ENCODE peak calls at places on chromosome 11, in four cellular contexts. V, E, R and G are unnamed samples.

GRCh38 chr11:88344869-88345268 is 7.3 kb upstream of the CTSC start:
- DNase-seq in E (no peak), V (no peak), R (no peak), G (no peak)

GRCh38 chr11:3108183-3108721 is 51.0 kb upstream of the CARS1 start:
- DNase-seq in E (no peak), V (no peak), R (no peak), G (no peak)

GRCh38 chr11:70505761-70506657 is 107.7 kb downstream of the CTTN start:
- DNase-seq in R (no peak), V (no peak), E (peak), G (no peak)

GRCh38 chr11:102435688-102436087 is 16.9 kb downstream of the TMEM123 start:
- DNase-seq in R (no peak), V (no peak), E (no peak), G (no peak)

GRCh38 chr11:9172394-9172793 is 81.0 kb upstream of the SCUBE2 start:
- DNase-seq in E (peak), R (no peak), V (no peak), G (peak)

GRCh38 chr11:83257638-83258229 is 28.4 kb downstream of the CCDC90B start:
- DNase-seq in E (peak), R (no peak), V (peak), G (no peak)

GRCh38 chr11:130371004-130371590 is 56.4 kb upstream of the ZBTB44 start:
- DNase-seq in V (no peak), R (no peak), E (no peak), G (no peak)

GRCh38 chr11:84594602-84595001 is 1032.5 kb downstream of the DLG2 start:
- DNase-seq in V (no peak), R (no peak), E (no peak), G (no peak)

GRCh38 chr11:13578514-13579140 is 82.8 kb upstream of the PTH start:
- DNase-seq in V (no peak), E (no peak), R (no peak), G (no peak)

GRCh38 chr11:6733326-6734030 is 38.3 kb downstream of the OR2AG2 start:
- DNase-seq in R (no peak), E (no peak), V (no peak), G (no peak)

GRCh38 chr11:105265859-105266258 is 126.3 kb upstream of the CARD18 start:
- DNase-seq in R (no peak), E (peak), V (peak), G (no peak)

GRCh38 chr11:3195251-3196160 is 23.1 kb downstream of the MRGPRG start:
- DNase-seq in R (no peak), V (peak), E (peak), G (no peak)

GRCh38 chr11:83033367-83033766 is 38.3 kb downstream of the RAB30 start:
- DNase-seq in R (no peak), E (no peak), V (no peak), G (no peak)

GRCh38 chr11:88363566-88364169 is 26.1 kb upstream of the CTSC start:
- DNase-seq in V (peak), E (peak), R (no peak), G (no peak)

GRCh38 chr11:19102521-19102900 is 14.5 kb upstream of the ZDHHC13 start:
- DNase-seq in V (no peak), R (no peak), E (no peak), G (no peak)

GRCh38 chr11:62676698-62677097 is 2.2 kb downstream of the UBXN1 start:
- DNase-seq in E (peak), V (no peak), R (no peak), G (no peak)

GRCh38 chr11:131672191-131672590 is 301.8 kb downstream of the NTM start:
- DNase-seq in E (no peak), R (no peak), V (no peak), G (no peak)

GRCh38 chr11:31555938-31556337 is 46.4 kb downstream of the ELP4 start:
- DNase-seq in R (no peak), E (no peak), V (no peak), G (no peak)

GRCh38 chr11:111422494-111423249 is 43.6 kb upstream of the POU2AF1 start:
- DNase-seq in V (peak), E (peak), R (peak), G (no peak)

GRCh38 chr11:111909378-111909777 is 2.2 kb downstream of the CRYAB start:
- DNase-seq in V (no peak), E (no peak), R (no peak), G (no peak)

GRCh38 chr11:45933846-45934579 is 11.6 kb downstream of the LARGE2 start:
- DNase-seq in V (no peak), R (no peak), E (no peak), G (no peak)

GRCh38 chr11:108887436-108888238 is 222.8 kb downstream of the DDX10 start:
- DNase-seq in R (no peak), V (no peak), E (no peak), G (no peak)

GRCh38 chr11:94834931-94835330 is 66.8 kb downstream of the AMOTL1 start:
- DNase-seq in V (peak), R (no peak), E (no peak), G (no peak)

GRCh38 chr11:95231881-95232605 is 1.0 kb upstream of the SESN3 start:
- DNase-seq in R (no peak), E (peak), V (peak), G (no peak)

GRCh38 chr11:4960877-4961276 is 5.4 kb upstream of the OR51A2 start:
- DNase-seq in E (peak), V (no peak), R (no peak), G (no peak)

GRCh38 chr11:120512727-120513435 is 1.3 kb downstream of the GRIK4 start:
- DNase-seq in E (no peak), V (no peak), R (no peak), G (no peak)

GRCh38 chr11:47917643-47918369 is 62.6 kb upstream of the PTPRJ start:
- DNase-seq in R (no peak), V (peak), E (peak), G (no peak)

GRCh38 chr11:69524991-69525411 is 43.5 kb downstream of the LINC01488 start:
- DNase-seq in E (no peak), R (no peak), V (no peak), G (no peak)

GRCh38 chr11:22775248-22775647 is 54.4 kb downstream of the SVIP start:
- DNase-seq in V (no peak), R (no peak), E (no peak), G (no peak)

GRCh38 chr11:117824571-117825537 is at the start of gene FXYD2:
- DNase-seq in R (no peak), V (peak), E (no peak), G (no peak)

GRCh38 chr11:77789731-77790476 is 30.6 kb downstream of the RSF1 start:
- DNase-seq in E (no peak), R (no peak), V (no peak), G (no peak)

GRCh38 chr11:12235549-12235944 is 125.2 kb downstream of the MICAL2 start:
- DNase-seq in V (peak), R (no peak), E (no peak), G (no peak)

GRCh38 chr11:119594639-119595249 is 134.3 kb downstream of the NECTIN1 start:
- DNase-seq in V (peak), E (peak), R (no peak), G (no peak)

GRCh38 chr11:115377882-115378296 is 126.3 kb downstream of the CADM1 start:
- DNase-seq in E (no peak), V (peak), R (no peak), G (no peak)

GRCh38 chr11:78234006-78234405 is 45.3 kb downstream of the USP35 start:
- DNase-seq in R (no peak), V (no peak), E (no peak), G (no peak)

GRCh38 chr11:65588199-65589054 is 7.2 kb downstream of the KCNK7 start:
- DNase-seq in E (peak), R (no peak), V (peak), G (no peak)

GRCh38 chr11:29343465-29344333 is 673.1 kb downstream of the KCNA4 start:
- DNase-seq in R (no peak), E (peak), V (peak), G (no peak)

GRCh38 chr11:118229274-118229847 is 4.5 kb upstream of the JAML start:
- DNase-seq in V (no peak), R (no peak), E (peak), G (no peak)

GRCh38 chr11:118265954-118266353 is 1.9 kb upstream of the MPZL2 start:
- DNase-seq in R (no peak), V (no peak), E (no peak), G (no peak)

GRCh38 chr11:85941380-85941973 is 86.3 kb downstream of the CCDC83 start:
- DNase-seq in E (peak), V (peak), R (peak), G (no peak)

GRCh38 chr11:75333807-75334140 is 17.7 kb downstream of the ARRB1 start:
- DNase-seq in V (no peak), E (no peak), R (no peak), G (no peak)

GRCh38 chr11:75330279-75330678 is 21.2 kb downstream of the ARRB1 start:
- DNase-seq in E (no peak), V (peak), R (no peak), G (no peak)

GRCh38 chr11:75334402-75334891 is 17.0 kb downstream of the ARRB1 start:
- DNase-seq in E (no peak), R (no peak), V (no peak), G (no peak)

GRCh38 chr11:75334976-75335375 is 16.5 kb downstream of the ARRB1 start:
- DNase-seq in R (no peak), E (no peak), V (no peak), G (no peak)

DNA sequence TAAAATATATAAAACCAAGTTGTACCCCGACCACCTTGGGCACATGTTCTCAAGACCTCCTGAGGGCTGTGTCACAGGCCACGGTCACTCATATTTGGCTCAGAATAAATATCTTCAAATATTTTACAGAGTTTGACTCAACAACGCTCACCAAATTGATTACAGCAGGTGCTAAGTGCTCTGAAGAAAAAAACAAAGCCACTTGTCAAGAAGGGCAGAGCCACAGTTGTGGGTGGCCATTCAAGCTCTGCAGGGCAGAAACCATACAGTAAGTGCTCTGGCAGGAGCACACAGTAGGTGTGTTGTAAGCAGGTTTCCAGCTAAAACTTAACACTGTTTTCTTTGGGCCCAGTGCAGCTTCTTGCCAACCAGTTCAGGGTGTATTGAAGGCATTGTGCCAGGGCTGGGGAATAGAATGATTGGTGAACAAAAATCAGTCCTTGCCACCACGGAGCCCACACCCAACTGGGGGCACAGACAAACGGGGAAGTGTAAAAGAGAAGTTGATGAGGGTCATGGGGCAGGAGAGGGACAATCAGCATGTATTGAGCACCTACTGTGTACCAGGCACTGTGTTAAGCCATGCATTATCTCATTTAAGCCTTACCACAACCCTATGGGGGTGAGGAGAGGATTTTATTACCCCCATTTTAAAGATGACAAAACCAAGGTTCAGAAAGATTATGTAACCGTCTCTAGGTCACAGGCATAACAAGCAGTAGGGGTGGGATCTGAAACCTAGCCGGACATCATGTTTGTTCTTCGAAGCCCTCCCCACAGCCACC is 18.2 kb downstream of the ARRB1 start:
- DNase-seq in V (no peak), R (no peak), E (no peak), G (no peak)
- H3K27ac ChIP-seq in V (no peak), R (no peak), E (no peak), G (no peak)

DNA sequence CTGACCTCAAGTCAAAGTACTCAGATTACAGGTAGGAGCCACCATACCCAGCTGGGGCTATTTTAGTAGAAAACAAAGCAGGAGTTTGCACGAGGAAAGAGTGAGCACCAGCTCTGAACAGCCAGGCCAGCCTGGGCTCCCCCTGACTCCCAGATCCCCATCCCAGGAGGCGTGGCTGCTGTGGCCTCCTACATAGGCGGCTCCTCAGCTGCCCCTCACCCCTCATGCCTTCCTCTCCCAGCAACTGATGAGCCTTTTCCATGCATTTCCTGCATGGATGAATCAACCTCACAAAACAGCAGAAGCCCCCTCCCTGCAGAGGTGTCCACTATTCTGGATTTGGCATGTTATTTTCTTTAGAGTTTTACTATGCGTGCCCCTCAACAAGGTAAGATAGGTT is 10.5 kb upstream of the FLRT1 start:
- DNase-seq in R (no peak), E (no peak), V (no peak), G (no peak)
- H3K9ac ChIP-seq in R (no peak), E (no peak), V (no peak), G (no peak)

DNA sequence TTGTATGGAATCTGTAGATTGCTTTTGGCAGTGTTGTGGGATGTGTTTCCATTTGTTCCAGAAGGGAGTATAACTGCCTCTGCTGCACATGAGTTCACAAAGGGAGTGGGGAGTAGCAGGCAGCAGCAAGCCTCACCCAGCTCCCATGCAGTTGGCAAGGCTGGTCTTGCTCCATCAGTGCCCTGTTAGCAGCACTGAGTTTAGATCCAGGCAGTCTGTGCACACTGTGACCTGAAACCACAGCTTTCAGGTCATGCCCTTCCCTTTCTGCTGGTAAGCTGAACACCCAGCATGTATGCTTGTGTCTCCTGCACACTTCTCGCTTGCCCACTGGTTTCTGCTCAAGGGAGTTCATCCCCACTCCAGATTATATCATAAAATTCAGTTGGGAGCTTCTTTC is 3.7 kb upstream of the NUCB2 start:
- DNase-seq in V (no peak), R (no peak), E (no peak), G (no peak)
- H3K27ac ChIP-seq in V (no peak), R (no peak), E (no peak), G (no peak)

DNA sequence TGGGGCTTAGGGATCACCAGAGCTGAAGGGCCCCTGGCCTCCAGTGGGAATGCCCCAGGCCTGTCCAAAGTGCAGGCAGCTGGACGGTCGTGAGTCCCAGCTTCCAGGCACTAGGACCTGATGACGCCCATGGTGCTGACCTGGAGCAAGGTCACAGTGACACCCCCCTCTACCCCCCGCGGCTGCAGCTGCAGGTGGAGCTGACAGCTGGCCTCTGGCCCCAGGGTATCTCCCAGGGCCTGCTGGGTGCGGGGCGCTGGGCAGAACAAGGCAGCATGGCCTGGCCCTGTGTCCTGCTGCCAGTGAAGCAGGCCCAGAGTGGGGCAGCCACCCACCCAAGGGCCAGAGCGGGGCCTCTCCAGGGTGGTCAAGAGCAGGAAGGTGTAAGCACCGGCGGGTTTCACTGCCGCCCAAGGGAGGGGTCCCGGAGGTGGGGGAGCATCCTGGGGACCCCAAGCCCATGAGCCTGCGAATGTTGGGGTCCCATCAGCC is 553 bp upstream of the TCIRG1 start:
- DNase-seq in E (no peak), V (no peak), R (no peak), G (no peak)
- H3K9ac ChIP-seq in E (peak), V (peak), R (peak), G (no peak)

GRCh38 chr11:57235761-57236703 is 1.0 kb downstream of the APLNR start:
- DNase-seq in V (no peak), R (no peak), E (no peak), G (no peak)
- H3K27ac ChIP-seq in V (no peak), R (no peak), E (no peak), G (no peak)

GRCh38 chr11:44315947-44316387 is 6.0 kb upstream of the ALX4 start:
- DNase-seq in E (peak), V (no peak), R (no peak), G (no peak)
- H3K9ac ChIP-seq in E (no peak), V (no peak), R (no peak), G (no peak)

DNA sequence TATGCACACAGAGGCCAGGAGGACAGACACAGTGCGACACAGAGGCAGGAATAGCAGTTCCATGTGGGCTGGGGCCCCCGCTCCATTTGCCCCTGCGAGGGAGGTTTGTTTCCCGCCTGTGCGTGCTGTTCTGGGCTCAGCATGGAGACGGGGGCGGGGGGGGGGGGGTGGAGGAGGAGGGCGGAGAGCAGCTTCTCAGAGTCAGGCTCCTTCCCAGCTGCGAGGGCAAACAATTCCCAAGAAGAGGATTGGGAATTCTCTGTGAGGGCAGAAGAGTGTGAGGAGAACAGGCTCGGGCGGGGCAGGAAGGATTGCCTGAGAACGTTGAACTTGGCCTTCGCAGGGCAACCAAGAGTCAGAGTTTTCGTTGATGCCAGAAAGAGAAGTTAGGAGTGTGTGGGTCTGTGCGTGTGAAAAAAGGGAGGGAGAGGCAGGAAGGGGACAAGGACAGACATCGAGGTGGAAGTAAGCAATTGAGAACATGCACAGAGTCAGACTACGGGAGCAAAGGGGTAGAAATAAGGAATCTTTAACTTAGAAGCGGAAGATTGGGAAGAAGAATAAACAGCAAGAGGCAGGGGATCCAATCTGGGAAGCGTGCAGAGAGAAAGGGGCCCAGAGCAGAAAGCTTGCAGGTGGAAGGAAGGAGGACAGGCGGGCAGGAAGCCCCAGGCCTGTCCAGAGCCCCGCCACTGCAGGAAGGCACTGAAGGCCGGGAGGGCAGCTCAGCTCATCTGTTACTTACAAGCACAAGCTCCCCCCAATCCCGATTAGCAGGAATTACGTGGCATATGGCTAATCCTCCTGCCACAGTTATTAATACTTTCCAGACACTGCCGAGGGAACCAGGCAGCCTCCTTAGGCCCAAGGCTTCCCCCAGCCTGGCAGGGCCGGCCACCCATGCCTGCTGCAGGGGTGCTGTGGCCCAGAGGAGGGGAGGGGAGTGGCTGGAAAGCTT is 15.6 kb upstream of the JAM3 start:
- DNase-seq in V (no peak), E (peak), R (no peak), G (no peak)
- H3K27ac ChIP-seq in V (no peak), E (no peak), R (no peak), G (no peak)

DNA sequence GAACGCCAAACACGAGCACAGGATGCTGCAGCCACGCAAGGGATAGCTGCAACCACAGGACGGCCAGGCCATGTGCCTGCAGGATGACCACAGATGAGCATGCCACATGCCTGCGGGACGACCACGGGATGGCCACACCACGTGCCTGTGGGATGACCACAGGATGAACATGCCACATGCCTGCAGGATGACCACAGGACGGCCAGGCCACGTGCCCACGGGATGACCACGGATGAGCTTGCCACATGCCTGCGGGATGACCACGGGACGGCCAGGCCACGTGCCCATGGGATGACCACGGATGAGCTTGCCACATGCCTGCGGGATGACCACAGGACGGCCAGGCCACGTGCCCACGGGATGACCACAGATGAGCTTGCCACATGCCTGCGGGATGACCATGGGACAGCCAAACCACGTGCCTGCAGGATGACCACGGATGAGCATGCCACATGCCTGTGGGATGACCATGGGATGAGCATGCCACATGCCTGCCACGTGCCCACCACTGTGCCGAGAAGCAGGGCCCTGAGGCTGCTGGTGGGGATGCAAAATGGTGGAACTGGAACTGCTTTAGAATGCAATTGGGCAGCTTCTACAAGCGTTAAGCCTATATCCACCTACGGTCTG is 12.8 kb upstream of the MOB2 start:
- DNase-seq in V (no peak), E (no peak), R (no peak), G (no peak)
- H3K9ac ChIP-seq in V (no peak), E (no peak), R (no peak), G (no peak)

GRCh38 chr11:57468276-57468675 is 7.9 kb downstream of the RTN4RL2 start:
- DNase-seq in R (no peak), V (no peak), E (no peak), G (no peak)
- H3K27ac ChIP-seq in R (no peak), V (no peak), E (no peak), G (no peak)